ENCODE peak calls at places on chromosomes 6 and 20, in eight cellular contexts. One of them, this sample, is unnamed.

GRCh38 chr6:2739335-2739734 is 11.4 kb downstream of the MYLK4 start:
- DNase-seq in thyroid gland: no peak
- DNase-seq in cardiac muscle cell: no peak
- DNase-seq in AG04450: peak
- DNase-seq in brain microvascular endothelial cell: peak
- DNase-seq in lower lobe of right lung: no peak
- DNase-seq in gastrocnemius medialis: no peak
- DNase-seq in mesendoderm: peak
- DNase-seq in this sample: no peak

GRCh38 chr6:120198033-120198432 is 848.5 kb upstream of the MAN1A1 start:
- DNase-seq in lower lobe of right lung: no peak
- DNase-seq in brain microvascular endothelial cell: peak
- DNase-seq in gastrocnemius medialis: no peak
- DNase-seq in mesendoderm: peak
- DNase-seq in cardiac muscle cell: peak
- DNase-seq in thyroid gland: no peak
- DNase-seq in AG04450: no peak
- DNase-seq in this sample: no peak

GRCh38 chr20:59948828-59949720 is 8.9 kb downstream of the FAM217B start:
- DNase-seq in thyroid gland: peak
- DNase-seq in mesendoderm: peak
- DNase-seq in cardiac muscle cell: peak
- DNase-seq in lower lobe of right lung: no peak
- DNase-seq in brain microvascular endothelial cell: peak
- DNase-seq in AG04450: peak
- DNase-seq in gastrocnemius medialis: no peak
- DNase-seq in this sample: no peak

GRCh38 chr20:20503788-20504528 is 136.1 kb downstream of the INSM1 start:
- DNase-seq in brain microvascular endothelial cell: no peak
- DNase-seq in lower lobe of right lung: no peak
- DNase-seq in AG04450: no peak
- DNase-seq in thyroid gland: no peak
- DNase-seq in cardiac muscle cell: no peak
- DNase-seq in gastrocnemius medialis: no peak
- DNase-seq in mesendoderm: no peak
- DNase-seq in this sample: no peak

GRCh38 chr6:42532038-42532669 is 31.7 kb upstream of the UBR2 start:
- DNase-seq in cardiac muscle cell: peak
- DNase-seq in gastrocnemius medialis: no peak
- DNase-seq in mesendoderm: peak
- DNase-seq in lower lobe of right lung: no peak
- DNase-seq in AG04450: no peak
- DNase-seq in brain microvascular endothelial cell: peak
- DNase-seq in thyroid gland: peak
- DNase-seq in this sample: peak

GRCh38 chr6:3831741-3832530 is 17.2 kb upstream of the FAM50B start:
- DNase-seq in lower lobe of right lung: no peak
- DNase-seq in mesendoderm: no peak
- DNase-seq in AG04450: no peak
- DNase-seq in gastrocnemius medialis: no peak
- DNase-seq in thyroid gland: no peak
- DNase-seq in brain microvascular endothelial cell: no peak
- DNase-seq in cardiac muscle cell: no peak
- DNase-seq in this sample: no peak

GRCh38 chr6:98041921-98042320 is 758.9 kb upstream of the MMS22L start:
- DNase-seq in AG04450: no peak
- DNase-seq in thyroid gland: no peak
- DNase-seq in mesendoderm: peak
- DNase-seq in brain microvascular endothelial cell: no peak
- DNase-seq in gastrocnemius medialis: no peak
- DNase-seq in lower lobe of right lung: no peak
- DNase-seq in cardiac muscle cell: no peak
- DNase-seq in this sample: no peak

GRCh38 chr6:39102024-39102820 is 12.8 kb downstream of the SAYSD1 start:
- DNase-seq in brain microvascular endothelial cell: peak
- DNase-seq in gastrocnemius medialis: no peak
- DNase-seq in thyroid gland: no peak
- DNase-seq in lower lobe of right lung: no peak
- DNase-seq in AG04450: peak
- DNase-seq in cardiac muscle cell: peak
- DNase-seq in mesendoderm: peak
- DNase-seq in this sample: no peak

GRCh38 chr6:95804847-95805541 is 210.8 kb upstream of the FUT9 start:
- DNase-seq in lower lobe of right lung: no peak
- DNase-seq in cardiac muscle cell: no peak
- DNase-seq in mesendoderm: no peak
- DNase-seq in thyroid gland: no peak
- DNase-seq in gastrocnemius medialis: no peak
- DNase-seq in brain microvascular endothelial cell: no peak
- DNase-seq in AG04450: no peak
- DNase-seq in this sample: no peak

GRCh38 chr6:123415844-123416468 is 220.8 kb downstream of the TRDN start:
- DNase-seq in brain microvascular endothelial cell: peak
- DNase-seq in thyroid gland: peak
- DNase-seq in AG04450: peak
- DNase-seq in gastrocnemius medialis: peak
- DNase-seq in lower lobe of right lung: no peak
- DNase-seq in mesendoderm: peak
- DNase-seq in cardiac muscle cell: peak
- DNase-seq in this sample: no peak

GRCh38 chr6:81785340-81785739 is 32.9 kb upstream of the TENT5A start:
- DNase-seq in brain microvascular endothelial cell: no peak
- DNase-seq in mesendoderm: no peak
- DNase-seq in lower lobe of right lung: no peak
- DNase-seq in thyroid gland: no peak
- DNase-seq in cardiac muscle cell: no peak
- DNase-seq in AG04450: no peak
- DNase-seq in gastrocnemius medialis: no peak
- DNase-seq in this sample: no peak

GRCh38 chr6:95280690-95281273 is 296.6 kb upstream of the MANEA start:
- DNase-seq in mesendoderm: peak
- DNase-seq in thyroid gland: no peak
- DNase-seq in cardiac muscle cell: peak
- DNase-seq in gastrocnemius medialis: no peak
- DNase-seq in brain microvascular endothelial cell: no peak
- DNase-seq in lower lobe of right lung: no peak
- DNase-seq in AG04450: no peak
- DNase-seq in this sample: no peak

GRCh38 chr6:45591306-45591705 is 213.6 kb upstream of the SUPT3H start:
- DNase-seq in mesendoderm: no peak
- DNase-seq in lower lobe of right lung: no peak
- DNase-seq in cardiac muscle cell: no peak
- DNase-seq in brain microvascular endothelial cell: no peak
- DNase-seq in gastrocnemius medialis: no peak
- DNase-seq in AG04450: no peak
- DNase-seq in thyroid gland: no peak
- DNase-seq in this sample: no peak

GRCh38 chr6:26537160-26537845 is 863 bp upstream of the HMGN4 start:
- DNase-seq in gastrocnemius medialis: peak
- DNase-seq in thyroid gland: peak
- DNase-seq in brain microvascular endothelial cell: peak
- DNase-seq in mesendoderm: peak
- DNase-seq in cardiac muscle cell: peak
- DNase-seq in lower lobe of right lung: peak
- DNase-seq in AG04450: peak
- DNase-seq in this sample: peak

GRCh38 chr6:121436966-121437756 is 1.7 kb downstream of the GJA1 start:
- DNase-seq in AG04450: peak
- DNase-seq in thyroid gland: peak
- DNase-seq in mesendoderm: peak
- DNase-seq in cardiac muscle cell: peak
- DNase-seq in lower lobe of right lung: peak
- DNase-seq in gastrocnemius medialis: peak
- DNase-seq in brain microvascular endothelial cell: peak
- DNase-seq in this sample: peak

GRCh38 chr6:121441477-121441876 is 6.0 kb downstream of the GJA1 start:
- DNase-seq in thyroid gland: no peak
- DNase-seq in brain microvascular endothelial cell: no peak
- DNase-seq in gastrocnemius medialis: no peak
- DNase-seq in AG04450: no peak
- DNase-seq in lower lobe of right lung: no peak
- DNase-seq in cardiac muscle cell: no peak
- DNase-seq in mesendoderm: no peak
- DNase-seq in this sample: no peak

GRCh38 chr6:121442591-121442990 is 7.1 kb downstream of the GJA1 start:
- DNase-seq in cardiac muscle cell: no peak
- DNase-seq in gastrocnemius medialis: no peak
- DNase-seq in mesendoderm: no peak
- DNase-seq in AG04450: no peak
- DNase-seq in brain microvascular endothelial cell: no peak
- DNase-seq in thyroid gland: peak
- DNase-seq in lower lobe of right lung: no peak
- DNase-seq in this sample: no peak

GRCh38 chr6:121437861-121438651 is 2.6 kb downstream of the GJA1 start:
- DNase-seq in brain microvascular endothelial cell: peak
- DNase-seq in lower lobe of right lung: no peak
- DNase-seq in cardiac muscle cell: peak
- DNase-seq in AG04450: no peak
- DNase-seq in mesendoderm: peak
- DNase-seq in gastrocnemius medialis: no peak
- DNase-seq in thyroid gland: peak
- DNase-seq in this sample: no peak

GRCh38 chr6:121439456-121440250 is 4.2 kb downstream of the GJA1 start:
- DNase-seq in brain microvascular endothelial cell: no peak
- DNase-seq in AG04450: no peak
- DNase-seq in thyroid gland: no peak
- DNase-seq in mesendoderm: peak
- DNase-seq in gastrocnemius medialis: no peak
- DNase-seq in cardiac muscle cell: no peak
- DNase-seq in lower lobe of right lung: no peak
- DNase-seq in this sample: no peak
- H3K4me3 ChIP-seq in brain microvascular endothelial cell: peak
- H3K4me3 ChIP-seq in AG04450: peak
- H3K4me3 ChIP-seq in thyroid gland: peak
- H3K4me3 ChIP-seq in mesendoderm: peak
- H3K4me3 ChIP-seq in gastrocnemius medialis: no peak
- H3K4me3 ChIP-seq in cardiac muscle cell: no peak
- H3K4me3 ChIP-seq in lower lobe of right lung: peak
- H3K4me3 ChIP-seq in this sample: no peak

GRCh38 chr6:6002809-6003333 is 3.9 kb downstream of the NRN1 start:
- DNase-seq in mesendoderm: peak
- DNase-seq in AG04450: no peak
- DNase-seq in lower lobe of right lung: no peak
- DNase-seq in thyroid gland: no peak
- DNase-seq in gastrocnemius medialis: no peak
- DNase-seq in brain microvascular endothelial cell: no peak
- DNase-seq in cardiac muscle cell: no peak
- DNase-seq in this sample: peak

GRCh38 chr6:6004147-6004995 is 2.4 kb downstream of the NRN1 start:
- DNase-seq in AG04450: no peak
- DNase-seq in thyroid gland: no peak
- DNase-seq in brain microvascular endothelial cell: peak
- DNase-seq in mesendoderm: peak
- DNase-seq in gastrocnemius medialis: no peak
- DNase-seq in cardiac muscle cell: no peak
- DNase-seq in lower lobe of right lung: no peak
- DNase-seq in this sample: no peak

GRCh38 chr6:6001443-6001842 is 5.3 kb downstream of the NRN1 start:
- DNase-seq in cardiac muscle cell: no peak
- DNase-seq in AG04450: no peak
- DNase-seq in thyroid gland: no peak
- DNase-seq in brain microvascular endothelial cell: no peak
- DNase-seq in mesendoderm: peak
- DNase-seq in gastrocnemius medialis: no peak
- DNase-seq in lower lobe of right lung: no peak
- DNase-seq in this sample: no peak

GRCh38 chr6:6003334-6004146 is 3.2 kb downstream of the NRN1 start:
- DNase-seq in mesendoderm: peak
- DNase-seq in AG04450: no peak
- DNase-seq in cardiac muscle cell: peak
- DNase-seq in thyroid gland: no peak
- DNase-seq in lower lobe of right lung: peak
- DNase-seq in brain microvascular endothelial cell: peak
- DNase-seq in gastrocnemius medialis: no peak
- DNase-seq in this sample: peak

GRCh38 chr6:6002005-6002808 is 4.5 kb downstream of the NRN1 start:
- DNase-seq in AG04450: no peak
- DNase-seq in lower lobe of right lung: no peak
- DNase-seq in thyroid gland: no peak
- DNase-seq in gastrocnemius medialis: no peak
- DNase-seq in brain microvascular endothelial cell: no peak
- DNase-seq in mesendoderm: peak
- DNase-seq in cardiac muscle cell: peak
- DNase-seq in this sample: no peak
- H3K4me3 ChIP-seq in AG04450: no peak
- H3K4me3 ChIP-seq in lower lobe of right lung: no peak
- H3K4me3 ChIP-seq in thyroid gland: no peak
- H3K4me3 ChIP-seq in gastrocnemius medialis: no peak
- H3K4me3 ChIP-seq in brain microvascular endothelial cell: no peak
- H3K4me3 ChIP-seq in mesendoderm: peak
- H3K4me3 ChIP-seq in cardiac muscle cell: peak
- H3K4me3 ChIP-seq in this sample: no peak

DNA sequence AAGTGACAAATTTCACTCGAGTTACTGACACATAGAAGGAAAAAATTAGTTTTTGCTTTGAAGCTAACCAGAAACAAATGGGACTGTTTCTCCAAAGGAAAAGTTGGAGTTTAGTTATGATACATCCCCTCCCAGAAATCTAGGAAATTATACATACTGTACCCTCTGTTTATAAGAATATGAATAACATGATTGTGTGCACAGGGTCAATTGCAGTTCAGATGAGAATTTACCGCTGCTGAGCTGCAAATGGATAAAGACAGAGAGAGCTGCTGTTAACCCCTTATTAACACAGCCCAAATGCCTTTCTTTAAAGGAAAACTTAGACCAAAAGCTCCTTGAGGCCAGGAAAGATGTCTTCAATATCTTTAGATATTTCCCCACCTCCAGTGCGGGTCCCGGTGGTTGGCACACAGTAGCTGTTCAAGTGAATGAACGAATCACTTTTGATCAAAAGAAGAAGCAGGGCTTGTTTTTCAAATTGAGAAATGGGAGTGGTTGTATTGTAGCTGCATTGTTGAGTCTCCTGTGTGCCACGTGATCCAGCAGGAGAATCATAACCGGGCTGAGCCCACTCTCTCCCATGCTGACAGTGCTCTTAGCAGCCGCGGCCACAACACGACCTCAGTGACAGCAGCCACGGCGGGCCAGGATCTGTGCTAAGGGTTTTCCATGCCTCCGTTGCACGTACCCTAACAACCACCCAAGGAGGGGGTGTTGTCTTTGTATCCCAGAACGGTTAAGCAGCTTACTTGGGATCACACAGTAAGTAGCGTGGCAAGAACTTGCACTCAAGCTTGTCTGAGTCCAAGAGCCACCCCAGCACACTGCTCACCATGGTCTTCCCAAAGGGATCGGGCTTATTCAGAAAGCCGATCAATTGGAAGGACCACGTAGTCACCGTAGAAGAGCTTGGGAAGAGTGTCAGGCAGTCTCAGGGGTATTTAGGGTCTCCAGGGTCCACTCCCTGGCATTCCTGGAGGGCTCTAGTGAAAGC is 53.5 kb upstream of the BMP6 start:
- DNase-seq in thyroid gland: no peak
- DNase-seq in gastrocnemius medialis: no peak
- DNase-seq in brain microvascular endothelial cell: no peak
- DNase-seq in AG04450: no peak
- DNase-seq in lower lobe of right lung: no peak
- DNase-seq in mesendoderm: no peak
- DNase-seq in cardiac muscle cell: no peak
- DNase-seq in this sample: no peak
- H3K4me3 ChIP-seq in thyroid gland: no peak
- H3K4me3 ChIP-seq in gastrocnemius medialis: no peak
- H3K4me3 ChIP-seq in brain microvascular endothelial cell: peak
- H3K4me3 ChIP-seq in AG04450: no peak
- H3K4me3 ChIP-seq in lower lobe of right lung: peak
- H3K4me3 ChIP-seq in mesendoderm: no peak
- H3K4me3 ChIP-seq in cardiac muscle cell: no peak
- H3K4me3 ChIP-seq in this sample: no peak

GRCh38 chr6:118708055-118708454 is 56.7 kb upstream of the CEP85L start:
- DNase-seq in thyroid gland: no peak
- DNase-seq in gastrocnemius medialis: no peak
- DNase-seq in cardiac muscle cell: no peak
- DNase-seq in AG04450: no peak
- DNase-seq in brain microvascular endothelial cell: peak
- DNase-seq in mesendoderm: peak
- DNase-seq in lower lobe of right lung: no peak
- DNase-seq in this sample: no peak
- H3K4me3 ChIP-seq in thyroid gland: no peak
- H3K4me3 ChIP-seq in gastrocnemius medialis: no peak
- H3K4me3 ChIP-seq in cardiac muscle cell: no peak
- H3K4me3 ChIP-seq in AG04450: no peak
- H3K4me3 ChIP-seq in brain microvascular endothelial cell: no peak
- H3K4me3 ChIP-seq in mesendoderm: no peak
- H3K4me3 ChIP-seq in lower lobe of right lung: no peak
- H3K4me3 ChIP-seq in this sample: no peak

This sample was measured in pancreas.